ENCODE peak calls at places on chromosomes 4 and X, in seven cellular contexts. Q is heart left ventricle, O is NT2/D1, X is HFFc6, K is nephron progenitor cell, G is aorta, Z is DMS 273 treated with DMSO at 0.1 percent for 48 hours. A is an unnamed sample.

GRCh38 chr4:98641906-98642668 is 16.3 kb downstream of the TSPAN5 start:
- DNase-seq in G (no peak), Z (no peak), X (no peak), K (no peak), O (no peak), Q (no peak), A (no peak)

GRCh38 chr4:133921280-133922195 is 280.1 kb downstream of the PABPC4L start:
- DNase-seq in O (no peak), K (no peak), Q (no peak), X (peak; percentile 25), Z (no peak), G (no peak), A (no peak)

GRCh38 chr4:88352062-88352461 is 26.6 kb upstream of the HERC6 start:
- DNase-seq in X (peak; percentile 58), K (no peak), G (no peak), Q (no peak), O (no peak), Z (no peak), A (no peak)

GRCh38 chrX:108203540-108203939 is 112.0 kb downstream of the ATG4A start:
- DNase-seq in K (no peak), O (no peak), G (no peak), Q (no peak), Z (no peak), X (no peak), A (no peak)

GRCh38 chr4:66736593-66736992 is 808.7 kb downstream of the CENPC start:
- DNase-seq in K (no peak), X (no peak), Z (no peak), G (no peak), O (no peak), Q (no peak), A (no peak)

GRCh38 chr4:70437212-70437611 is 34.8 kb upstream of the MUC7 start:
- DNase-seq in Q (no peak), K (peak; percentile 29), Z (no peak), G (no peak), X (no peak), O (peak; percentile 20), A (no peak)

GRCh38 chrX:150212672-150213480 is 150.2 kb upstream of the MAMLD1 start:
- DNase-seq in X (no peak), G (no peak), K (no peak), Z (no peak), O (no peak), Q (peak; percentile 79), A (no peak)

GRCh38 chr4:176207839-176208238 is 12.5 kb upstream of the SPATA4 start:
- DNase-seq in X (peak; percentile 11), Z (peak; percentile 18), Q (no peak), O (no peak), K (no peak), G (no peak), A (no peak)

GRCh38 chr4:52638717-52639116 is 20.4 kb downstream of the USP46 start:
- DNase-seq in K (no peak), Q (no peak), Z (no peak), G (no peak), O (no peak), X (no peak), A (no peak)

GRCh38 chr4:148868207-148868606 is 426.0 kb upstream of the NR3C2 start:
- DNase-seq in K (no peak), Z (no peak), Q (no peak), G (no peak), O (no peak), X (no peak), A (no peak)